ENCODE peak calls at places on chromosomes 7 and 10, in six cellular contexts. P is Peyer's patch, V is RWPE1, Y is psoas muscle, B is cardiac muscle cell, G is heart right ventricle. K is an unnamed sample.

GRCh38 chr7:25628446-25628845 is 400.2 kb upstream of the NPVF start:
- DNase-seq in P (no peak), V (no peak), Y (no peak), B (no peak), G (no peak), K (no peak)

GRCh38 chr7:84237533-84238173 is 43.1 kb upstream of the SEMA3A start:
- DNase-seq in P (no peak), V (peak; percentile 85), Y (no peak), B (no peak), G (no peak), K (no peak)

GRCh38 chr10:63464402-63465292 is 1.1 kb downstream of the JMJD1C start:
- DNase-seq in P (no peak), V (peak; percentile 5), Y (no peak), B (peak; percentile 18), G (no peak), K (no peak)

GRCh38 chr10:51928182-51928581 is 228.8 kb upstream of the CSTF2T start:
- DNase-seq in P (no peak), V (no peak), Y (no peak), B (no peak), G (no peak), K (no peak)

GRCh38 chr10:101453791-101454718 is 100.1 kb downstream of the BTRC start:
- DNase-seq in P (no peak), V (no peak), Y (no peak), B (no peak), G (no peak), K (no peak)

GRCh38 chr7:157612009-157612663 is 275.3 kb downstream of the DNAJB6 start:
- DNase-seq in P (no peak), V (no peak), Y (no peak), B (no peak), G (no peak), K (peak; percentile 48)

GRCh38 chr7:94909023-94909466 is 1.7 kb downstream of the PPP1R9A start:
- DNase-seq in P (no peak), V (no peak), Y (no peak), B (no peak), G (no peak), K (no peak)

GRCh38 chr10:114518401-114519305 is 114.4 kb upstream of the AFAP1L2 start:
- DNase-seq in P (no peak), V (no peak), Y (no peak), B (no peak), G (no peak), K (no peak)

GRCh38 chr10:72240371-72240770 is 24.3 kb upstream of the ASCC1 start:
- DNase-seq in P (no peak), V (no peak), Y (no peak), B (no peak), G (no peak), K (peak; percentile 12)

GRCh38 chr7:73919694-73920375 is 58.9 kb downstream of the TMEM270 start:
- DNase-seq in P (no peak), V (no peak), Y (no peak), B (no peak), G (no peak), K (no peak)

GRCh38 chr7:55018361-55019328 is at the start of gene EGFR:
- DNase-seq in P (peak; percentile 86), V (peak; percentile 86), Y (peak; percentile 80), B (peak; percentile 57), G (peak; percentile 81), K (peak; percentile 93)

GRCh38 chr7:98591926-98592325 is 25.2 kb upstream of the NPTX2 start:
- DNase-seq in P (no peak), V (no peak), Y (no peak), B (no peak), G (no peak), K (no peak)

GRCh38 chr7:54546986-54547314 is 4.8 kb downstream of the VSTM2A start:
- DNase-seq in P (no peak), V (no peak), Y (no peak), B (no peak), G (no peak), K (no peak)

GRCh38 chr7:112873831-112874553 is 83.8 kb upstream of the TMEM168 start:
- DNase-seq in P (no peak), V (no peak), Y (no peak), B (no peak), G (no peak), K (no peak)

GRCh38 chr10:102413806-102414561 is 4.6 kb downstream of the PSD start:
- DNase-seq in P (no peak), V (no peak), Y (no peak), B (no peak), G (no peak), K (peak; percentile 60)

GRCh38 chr7:36090976-36091375 is 62.1 kb upstream of the EEPD1 start:
- DNase-seq in P (no peak), V (no peak), Y (no peak), B (no peak), G (no peak), K (no peak)

GRCh38 chr7:149714910-149715471 is 58.4 kb downstream of the ZNF467 start:
- DNase-seq in P (no peak), V (peak; percentile 35), Y (no peak), B (no peak), G (no peak), K (peak; percentile 75)

DNA sequence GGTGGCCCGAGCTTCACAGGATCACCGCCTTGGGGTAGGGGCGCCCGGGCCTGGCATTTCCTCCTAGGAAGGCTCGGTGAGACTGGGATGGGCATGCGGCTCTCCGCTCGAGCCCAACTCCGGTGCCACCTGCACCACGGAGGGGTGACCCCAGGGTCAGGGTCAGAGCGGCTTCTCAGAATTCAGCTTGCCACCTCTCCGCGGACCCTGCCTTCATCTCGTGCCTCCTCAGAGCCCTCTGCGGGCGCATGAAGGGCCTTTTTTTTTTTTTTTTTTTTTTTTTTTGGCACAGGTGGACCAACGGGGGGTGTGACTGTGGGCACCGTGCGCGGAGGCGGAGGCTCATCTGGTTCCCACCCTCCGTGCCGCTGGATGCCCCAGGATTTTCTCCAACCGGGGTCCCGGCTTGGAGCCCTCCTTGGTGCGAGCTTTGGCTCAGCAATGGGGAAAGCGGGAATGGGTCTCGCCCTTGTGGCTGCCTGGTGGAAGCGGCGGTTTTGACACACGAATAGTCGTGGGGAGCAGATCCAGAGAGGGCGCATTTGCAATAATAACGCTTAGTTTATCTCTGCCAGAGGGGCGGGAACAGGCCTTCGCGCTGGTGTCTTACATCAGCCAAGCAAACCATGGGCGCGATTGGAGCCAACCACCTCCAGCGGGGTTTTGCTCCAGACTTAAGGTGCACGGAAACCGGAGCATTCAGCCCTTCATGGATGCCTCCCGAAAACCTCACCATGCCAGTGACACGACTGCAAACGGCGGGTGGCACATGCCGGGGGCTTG is 5.0 kb upstream of the TNRC18 start:
- DNase-seq in P (peak; percentile 77), V (peak; percentile 39), Y (peak; percentile 77), B (peak; percentile 52), G (peak; percentile 70), K (peak; percentile 79)
- TF ChIP-seq CTCF in P (peak; percentile 13), V (no peak), Y (no peak), B (peak; percentile 23), G (no peak), K (peak; percentile 13)

DNA sequence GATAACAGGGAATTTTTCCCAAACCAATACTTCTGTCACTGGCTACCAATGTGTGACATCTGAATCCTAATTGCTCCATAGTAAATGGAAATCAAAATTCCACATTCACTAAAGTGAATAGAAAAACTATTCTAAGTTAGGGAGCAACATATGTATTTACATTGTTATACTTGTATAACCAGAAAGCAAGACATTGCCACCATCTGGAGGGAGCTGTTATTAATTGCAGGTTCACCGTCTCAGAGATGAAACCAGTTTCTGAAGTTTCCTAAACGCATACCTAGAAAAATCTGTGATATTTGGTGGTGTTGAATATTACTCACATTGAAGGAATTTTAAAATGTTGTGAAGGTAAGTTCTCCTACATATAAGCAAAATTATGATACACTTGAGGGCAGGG is 390.1 kb downstream of the NXPH1 start:
- DNase-seq in P (no peak), V (no peak), Y (no peak), B (no peak), G (no peak), K (no peak)
- TF ChIP-seq CTCF in P (no peak), V (no peak), Y (no peak), B (no peak), G (no peak), K (no peak)

DNA sequence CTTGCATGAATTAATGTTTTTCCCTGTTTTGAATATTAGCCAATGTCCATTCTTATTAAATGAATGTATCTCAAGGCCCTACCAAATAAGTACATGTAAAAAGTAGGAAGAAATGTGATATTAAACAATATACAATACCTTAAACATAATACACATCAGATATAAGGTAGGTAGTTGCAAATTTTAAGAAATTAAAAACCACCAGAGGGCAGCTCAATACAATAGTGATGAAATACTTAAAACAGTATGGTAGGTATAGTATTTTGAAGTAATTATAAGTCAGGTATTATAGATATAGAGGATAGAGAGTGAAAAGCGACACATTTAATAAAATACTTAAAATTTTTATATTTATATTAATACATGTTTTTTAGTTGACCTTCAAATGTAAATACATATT is 43.6 kb upstream of the CDK14 start:
- DNase-seq in P (no peak), V (peak; percentile 21), Y (no peak), B (no peak), G (no peak), K (no peak)
- TF ChIP-seq CTCF in P (no peak), V (peak; percentile 51), Y (peak; percentile 53), B (peak; percentile 29), G (peak; percentile 38), K (peak; percentile 37)

GRCh38 chr7:111098011-111098925 is 7.3 kb downstream of the LRRN3 start:
- DNase-seq in P (no peak), V (no peak), Y (no peak), B (peak; percentile 67), G (peak; percentile 10), K (no peak)
- TF ChIP-seq CTCF in P (peak; percentile 58), V (no peak), Y (peak; percentile 65), B (peak; percentile 63), G (peak; percentile 68), K (peak; percentile 72)

GRCh38 chr10:22217842-22218241 is at the start of gene EBLN1:
- DNase-seq in P (no peak), V (no peak), Y (no peak), B (no peak), G (no peak), K (no peak)

GRCh38 chr10:22222236-22223190 is 4.7 kb upstream of the EBLN1 start:
- DNase-seq in P (no peak), V (no peak), Y (no peak), B (no peak), G (no peak), K (no peak)

GRCh38 chr10:22219308-22219707 is 1.5 kb upstream of the EBLN1 start:
- DNase-seq in P (no peak), V (no peak), Y (no peak), B (no peak), G (no peak), K (no peak)

GRCh38 chr10:22218448-22218847 is 633 bp upstream of the EBLN1 start:
- DNase-seq in P (no peak), V (no peak), Y (no peak), B (no peak), G (no peak), K (no peak)
- TF ChIP-seq CTCF in P (no peak), V (no peak), Y (no peak), B (peak; percentile 25), G (no peak), K (no peak)

K was measured in upper lobe of right lung.